ENCODE peak calls at places on chromosomes 12 and 14, in five cellular contexts. U is MM.1S; J is fibroblast of pulmonary artery; H is testis; A is CD4-positive, alpha-beta T cell. O is an unnamed sample.

GRCh38 chr14:105149146-105149781 is 19.3 kb downstream of the JAG2 start:
- DNase-seq in U (no peak), H (no peak), J (no peak), A (no peak), O (no peak)

GRCh38 chr14:62694075-62694474 is 351.2 kb downstream of the KCNH5 start:
- DNase-seq in J (peak), U (no peak), A (no peak), H (no peak), O (no peak)

GRCh38 chr12:12247584-12247983 is 19.3 kb downstream of the LRP6 start:
- DNase-seq in H (no peak), A (no peak), U (no peak), J (no peak), O (no peak)

GRCh38 chr12:111447571-111448265 is 42.0 kb downstream of the SH2B3 start:
- DNase-seq in U (no peak), A (peak), J (no peak), H (peak), O (no peak)

GRCh38 chr12:3135522-3136461 is 58.6 kb downstream of the TSPAN9 start:
- DNase-seq in A (peak), J (peak), H (peak), U (peak), O (peak)

GRCh38 chr12:46224401-46224800 is 44.4 kb downstream of the SLC38A1 start:
- DNase-seq in J (peak), U (no peak), H (no peak), A (no peak), O (no peak)

GRCh38 chr12:70876952-70877351 is 43.6 kb downstream of the PTPRR start:
- DNase-seq in J (peak), U (no peak), H (no peak), A (no peak), O (no peak)

GRCh38 chr12:18782827-18783226 is 44.9 kb downstream of the CAPZA3 start:
- DNase-seq in H (no peak), J (no peak), U (no peak), A (no peak), O (no peak)

GRCh38 chr12:113735146-113735545 is 231.0 kb downstream of the RBM19 start:
- DNase-seq in J (no peak), H (no peak), U (no peak), A (no peak), O (no peak)

GRCh38 chr14:104207142-104207845 is 68.9 kb downstream of the KIF26A start:
- DNase-seq in A (no peak), J (no peak), H (no peak), U (no peak), O (no peak)

GRCh38 chr14:94505641-94506040 is 3.6 kb downstream of the SERPINA12 start:
- DNase-seq in H (no peak), J (no peak), A (no peak), U (no peak), O (no peak)

GRCh38 chr12:3317841-3318501 is 173.0 kb upstream of the PRMT8 start:
- DNase-seq in A (no peak), U (no peak), H (no peak), J (no peak), O (no peak)

GRCh38 chr14:100290607-100291304 is 15.5 kb downstream of the SLC25A29 start:
- DNase-seq in H (no peak), J (no peak), A (peak), U (no peak), O (no peak)

GRCh38 chr14:73462078-73462715 is 3.9 kb upstream of the NUMB start:
- DNase-seq in J (peak), H (peak), A (no peak), U (no peak), O (no peak)

GRCh38 chr12:109461049-109461845 is 15.9 kb downstream of the KCTD10 start:
- DNase-seq in J (peak), A (no peak), U (no peak), H (no peak), O (no peak)

GRCh38 chr12:46664771-46665287 is 161.0 kb downstream of the SLC38A4 start:
- DNase-seq in U (peak), J (peak), A (no peak), H (no peak), O (no peak)

GRCh38 chr12:93229494-93230310 is 148.0 kb upstream of the NUDT4 start:
- DNase-seq in A (no peak), H (no peak), J (peak), U (no peak), O (no peak)

GRCh38 chr12:71708658-71709057 is 22.8 kb downstream of the TMEM19 start:
- DNase-seq in H (no peak), U (no peak), J (no peak), A (no peak), O (no peak)

GRCh38 chr12:10889226-10889625 is 5.2 kb upstream of the PRH1 start:
- DNase-seq in H (no peak), U (no peak), A (no peak), J (no peak), O (no peak)

GRCh38 chr12:53324113-53324778 is 2.8 kb upstream of the AAAS start:
- DNase-seq in A (peak), U (peak), H (peak), J (no peak), O (no peak)

GRCh38 chr12:80201908-80202307 is 102.6 kb downstream of the OTOGL start:
- DNase-seq in H (no peak), J (no peak), A (no peak), U (no peak), O (no peak)

DNA sequence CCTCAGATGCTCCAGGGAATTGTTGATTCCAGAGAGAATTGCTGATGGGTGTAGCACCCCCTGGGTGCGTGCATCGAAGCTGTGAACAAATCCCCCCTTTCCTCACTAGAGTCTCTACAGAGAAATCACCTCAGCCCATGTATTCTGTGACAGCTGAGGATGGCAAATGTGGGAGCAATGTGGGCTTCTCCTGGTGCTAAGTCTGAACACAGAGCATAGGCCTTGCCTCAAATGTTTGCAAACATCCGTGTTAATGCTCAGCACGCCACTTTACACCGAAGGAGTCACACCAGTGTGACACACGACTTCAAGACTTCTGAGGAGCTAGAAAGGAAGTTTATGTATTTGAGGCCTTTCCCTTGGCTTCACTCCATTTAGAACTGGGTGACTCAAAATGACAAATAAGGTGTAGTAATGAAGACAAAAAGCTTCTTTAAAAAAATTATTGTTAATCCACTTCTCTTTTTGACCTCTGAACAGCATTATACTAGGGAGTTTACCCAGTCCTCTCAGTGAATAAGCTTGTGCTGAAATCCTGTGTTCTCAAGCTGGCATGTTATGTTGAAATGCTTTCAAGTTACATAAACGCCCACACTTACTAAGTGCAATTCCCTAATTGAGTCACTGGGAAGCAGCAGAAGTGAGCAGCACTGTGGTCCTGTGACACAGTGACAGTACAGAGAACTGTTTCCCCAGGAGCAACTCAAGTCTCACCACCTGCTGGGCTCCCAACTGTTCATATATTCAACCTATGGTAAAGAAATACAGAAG is 92.9 kb downstream of the FAR2 start:
- DNase-seq in A (no peak), H (no peak), J (peak), U (no peak), O (no peak)
- TF ChIP-seq CTCF in A (no peak), H (no peak), J (peak), U (no peak), O (no peak)

DNA sequence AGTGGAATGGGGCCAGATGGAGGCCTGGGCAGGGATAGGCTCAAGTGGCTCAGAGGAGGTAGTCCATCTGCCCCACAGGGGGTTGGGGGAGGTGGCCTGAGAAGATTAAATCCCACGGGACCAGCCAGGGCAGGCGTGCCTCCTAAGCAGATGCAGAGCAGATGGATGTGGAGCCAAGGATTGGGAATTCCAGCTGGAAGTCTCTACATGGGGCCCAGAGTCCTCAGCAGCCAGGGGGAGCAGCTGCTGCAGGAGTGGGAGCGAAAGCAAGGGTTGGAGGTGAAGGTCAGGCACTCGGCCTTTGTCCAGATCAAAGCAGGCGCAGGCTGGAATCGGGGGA is 42.4 kb upstream of the VRK1 start:
- DNase-seq in J (no peak), A (no peak), H (peak), U (no peak), O (no peak)
- TF ChIP-seq CTCF in J (no peak), A (no peak), H (no peak), U (no peak), O (no peak)

DNA sequence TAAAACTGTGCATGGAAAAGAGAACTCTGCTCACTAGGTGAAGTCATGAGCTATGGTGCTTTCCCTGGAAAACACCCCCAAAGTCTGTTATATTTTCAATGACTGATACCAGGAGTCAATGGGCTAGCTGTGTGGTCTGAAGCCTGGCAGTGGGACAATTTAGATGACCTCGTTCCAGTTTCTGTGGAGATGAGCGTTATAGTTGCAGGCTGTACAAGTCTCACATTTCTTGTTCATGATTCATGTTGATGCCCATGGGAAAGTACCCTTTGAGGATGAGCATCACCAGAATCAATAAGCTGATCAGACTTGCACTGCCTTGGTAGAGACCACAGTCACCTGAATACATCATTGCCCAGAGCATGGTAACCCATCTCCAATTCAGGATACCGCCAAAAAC is 70.7 kb downstream of the NOVA1 start:
- DNase-seq in U (no peak), A (no peak), J (peak), H (no peak), O (no peak)
- TF ChIP-seq CTCF in U (no peak), A (no peak), J (no peak), H (no peak), O (no peak)

GRCh38 chr12:124938066-124938465 is 23.6 kb upstream of the UBC start:
- DNase-seq in A (no peak), H (no peak), U (peak), J (no peak), O (no peak)

GRCh38 chr12:124940143-124940392 is 25.6 kb upstream of the UBC start:
- DNase-seq in H (no peak), U (no peak), J (no peak), A (no peak), O (no peak)

GRCh38 chr12:124939428-124940142 is 25.1 kb upstream of the UBC start:
- DNase-seq in A (peak), H (peak), J (peak), U (peak), O (peak)

GRCh38 chr12:124940393-124941169 is 26.1 kb upstream of the UBC start:
- DNase-seq in J (peak), H (peak), U (peak), A (peak), O (peak)

DNA sequence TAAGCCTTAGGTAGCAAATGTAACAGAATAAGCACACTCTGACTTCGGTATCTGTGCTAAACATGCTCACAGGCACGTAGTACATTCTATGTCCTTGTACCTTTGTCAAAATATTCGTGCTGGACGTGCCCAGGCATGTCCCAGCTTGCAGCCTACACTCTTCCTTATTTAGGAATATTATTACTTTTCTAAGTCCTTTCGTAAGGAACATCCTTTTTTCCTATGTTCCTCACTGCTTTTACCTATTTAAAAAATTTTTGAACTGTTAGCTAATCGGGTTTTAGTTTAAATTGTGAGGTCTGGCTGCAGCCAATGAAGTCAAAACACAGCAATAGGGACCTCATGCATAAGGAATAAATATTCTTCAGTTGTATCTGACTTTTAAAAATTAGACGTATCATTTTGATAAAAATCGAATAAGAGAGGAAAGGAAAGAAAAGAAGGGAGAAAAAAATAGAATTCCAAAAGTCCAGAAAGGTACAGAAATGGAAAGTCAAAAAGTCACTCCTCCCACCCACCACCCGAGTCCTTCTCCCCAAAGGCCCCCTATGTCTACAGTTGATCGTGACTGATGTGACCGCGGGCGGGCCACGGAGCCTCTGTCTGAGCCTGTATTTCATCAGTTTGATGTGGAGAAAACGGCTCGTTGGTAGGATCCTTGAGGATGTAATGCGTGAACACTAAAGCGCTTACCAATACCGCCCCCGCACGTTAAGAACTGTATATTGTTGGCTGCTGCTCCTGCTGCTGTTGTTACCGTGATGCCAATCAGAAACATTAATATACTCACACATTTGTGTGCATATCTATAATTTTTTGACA is 24.4 kb upstream of the UBC start:
- DNase-seq in H (peak), A (peak), U (peak), J (peak), O (no peak)
- TF ChIP-seq CTCF in H (no peak), A (peak), U (peak), J (peak), O (peak)

O was measured in progenitor cell of endocrine pancreas.